ENCODE peak calls at places on chromosomes 2 and 18, in nine cellular contexts. One of them, this sample, is unnamed.

GRCh38 chr2:240018071-240018750 is 6.9 kb downstream of the NDUFA10 start:
- DNase-seq in IMR-90: no peak
- DNase-seq in GM12865: no peak
- DNase-seq in renal cortical epithelial cell: no peak
- DNase-seq in activated T-cell treated with anti-CD3 and anti-CD28 coated beads for 1 hour: no peak
- DNase-seq in kidney tubule cell: no peak
- DNase-seq in colonic mucosa: no peak
- DNase-seq in ACHN: no peak
- DNase-seq in NB4: no peak
- DNase-seq in this sample: no peak

GRCh38 chr18:78741381-78742340 is 238.0 kb upstream of the SALL3 start:
- DNase-seq in IMR-90: no peak
- DNase-seq in GM12865: no peak
- DNase-seq in renal cortical epithelial cell: no peak
- DNase-seq in activated T-cell treated with anti-CD3 and anti-CD28 coated beads for 1 hour: no peak
- DNase-seq in kidney tubule cell: no peak
- DNase-seq in colonic mucosa: no peak
- DNase-seq in ACHN: no peak
- DNase-seq in NB4: no peak
- DNase-seq in this sample: no peak

GRCh38 chr2:171160119-171160629 is 519 bp downstream of the TLK1 start:
- DNase-seq in IMR-90: peak
- DNase-seq in GM12865: peak
- DNase-seq in renal cortical epithelial cell: peak
- DNase-seq in activated T-cell treated with anti-CD3 and anti-CD28 coated beads for 1 hour: peak
- DNase-seq in kidney tubule cell: peak
- DNase-seq in colonic mucosa: peak
- DNase-seq in ACHN: peak
- DNase-seq in NB4: no peak
- DNase-seq in this sample: peak

GRCh38 chr2:230444832-230445231 is 28.8 kb downstream of the SP100 start:
- DNase-seq in IMR-90: no peak
- DNase-seq in GM12865: peak
- DNase-seq in renal cortical epithelial cell: no peak
- DNase-seq in activated T-cell treated with anti-CD3 and anti-CD28 coated beads for 1 hour: no peak
- DNase-seq in kidney tubule cell: no peak
- DNase-seq in colonic mucosa: no peak
- DNase-seq in ACHN: no peak
- DNase-seq in NB4: no peak
- DNase-seq in this sample: no peak

GRCh38 chr18:74836296-74837139 is 238.8 kb downstream of the ZNF407 start:
- DNase-seq in IMR-90: peak
- DNase-seq in GM12865: no peak
- DNase-seq in renal cortical epithelial cell: peak
- DNase-seq in activated T-cell treated with anti-CD3 and anti-CD28 coated beads for 1 hour: no peak
- DNase-seq in kidney tubule cell: peak
- DNase-seq in colonic mucosa: peak
- DNase-seq in ACHN: peak
- DNase-seq in NB4: no peak
- DNase-seq in this sample: peak

GRCh38 chr2:71380665-71381064 is 49.1 kb downstream of the ZNF638 start:
- DNase-seq in IMR-90: peak
- DNase-seq in GM12865: no peak
- DNase-seq in renal cortical epithelial cell: no peak
- DNase-seq in activated T-cell treated with anti-CD3 and anti-CD28 coated beads for 1 hour: no peak
- DNase-seq in kidney tubule cell: no peak
- DNase-seq in colonic mucosa: no peak
- DNase-seq in ACHN: no peak
- DNase-seq in NB4: no peak
- DNase-seq in this sample: no peak

GRCh38 chr2:108917078-108917440 is 72.0 kb downstream of the EDAR start:
- DNase-seq in IMR-90: peak
- DNase-seq in GM12865: no peak
- DNase-seq in renal cortical epithelial cell: no peak
- DNase-seq in activated T-cell treated with anti-CD3 and anti-CD28 coated beads for 1 hour: no peak
- DNase-seq in kidney tubule cell: no peak
- DNase-seq in colonic mucosa: peak
- DNase-seq in ACHN: no peak
- DNase-seq in NB4: peak
- DNase-seq in this sample: peak

GRCh38 chr2:10412380-10412779 is 35.7 kb downstream of the ODC1 start:
- DNase-seq in IMR-90: peak
- DNase-seq in GM12865: peak
- DNase-seq in renal cortical epithelial cell: no peak
- DNase-seq in activated T-cell treated with anti-CD3 and anti-CD28 coated beads for 1 hour: no peak
- DNase-seq in kidney tubule cell: peak
- DNase-seq in colonic mucosa: peak
- DNase-seq in ACHN: peak
- DNase-seq in NB4: peak
- DNase-seq in this sample: peak

GRCh38 chr18:54608008-54608642 is 17.1 kb downstream of the DYNAP start:
- DNase-seq in IMR-90: peak
- DNase-seq in GM12865: no peak
- DNase-seq in renal cortical epithelial cell: peak
- DNase-seq in activated T-cell treated with anti-CD3 and anti-CD28 coated beads for 1 hour: no peak
- DNase-seq in kidney tubule cell: peak
- DNase-seq in colonic mucosa: no peak
- DNase-seq in ACHN: peak
- DNase-seq in NB4: peak
- DNase-seq in this sample: no peak

GRCh38 chr2:10007921-10008808 is 35.2 kb upstream of the KLF11 start:
- DNase-seq in IMR-90: no peak
- DNase-seq in GM12865: no peak
- DNase-seq in renal cortical epithelial cell: no peak
- DNase-seq in activated T-cell treated with anti-CD3 and anti-CD28 coated beads for 1 hour: no peak
- DNase-seq in kidney tubule cell: no peak
- DNase-seq in colonic mucosa: no peak
- DNase-seq in ACHN: no peak
- DNase-seq in NB4: peak
- DNase-seq in this sample: no peak

GRCh38 chr2:220619525-220620267 is 952.4 kb downstream of the EPHA4 start:
- DNase-seq in IMR-90: peak
- DNase-seq in GM12865: no peak
- DNase-seq in renal cortical epithelial cell: peak
- DNase-seq in activated T-cell treated with anti-CD3 and anti-CD28 coated beads for 1 hour: no peak
- DNase-seq in kidney tubule cell: peak
- DNase-seq in colonic mucosa: peak
- DNase-seq in ACHN: no peak
- DNase-seq in NB4: no peak
- DNase-seq in this sample: no peak

GRCh38 chr2:138922973-138923563 is 142.9 kb upstream of the NXPH2 start:
- DNase-seq in IMR-90: no peak
- DNase-seq in GM12865: no peak
- DNase-seq in renal cortical epithelial cell: peak
- DNase-seq in activated T-cell treated with anti-CD3 and anti-CD28 coated beads for 1 hour: no peak
- DNase-seq in kidney tubule cell: peak
- DNase-seq in colonic mucosa: no peak
- DNase-seq in ACHN: peak
- DNase-seq in NB4: peak
- DNase-seq in this sample: peak

GRCh38 chr2:136238214-136238551 is 120.2 kb upstream of the CXCR4 start:
- DNase-seq in IMR-90: no peak
- DNase-seq in GM12865: no peak
- DNase-seq in renal cortical epithelial cell: peak
- DNase-seq in activated T-cell treated with anti-CD3 and anti-CD28 coated beads for 1 hour: no peak
- DNase-seq in kidney tubule cell: peak
- DNase-seq in colonic mucosa: no peak
- DNase-seq in ACHN: no peak
- DNase-seq in NB4: no peak
- DNase-seq in this sample: no peak

GRCh38 chr18:29154196-29154757 is 977.3 kb upstream of the CDH2 start:
- DNase-seq in IMR-90: peak
- DNase-seq in GM12865: no peak
- DNase-seq in renal cortical epithelial cell: peak
- DNase-seq in activated T-cell treated with anti-CD3 and anti-CD28 coated beads for 1 hour: no peak
- DNase-seq in kidney tubule cell: peak
- DNase-seq in colonic mucosa: no peak
- DNase-seq in ACHN: no peak
- DNase-seq in NB4: no peak
- DNase-seq in this sample: no peak

GRCh38 chr2:170822885-170823799 is 6.5 kb downstream of the GAD1 start:
- DNase-seq in IMR-90: no peak
- DNase-seq in GM12865: no peak
- DNase-seq in renal cortical epithelial cell: no peak
- DNase-seq in activated T-cell treated with anti-CD3 and anti-CD28 coated beads for 1 hour: no peak
- DNase-seq in kidney tubule cell: no peak
- DNase-seq in colonic mucosa: no peak
- DNase-seq in ACHN: peak
- DNase-seq in NB4: peak
- DNase-seq in this sample: no peak

GRCh38 chr2:74379851-74380789 is at the start of gene DCTN1:
- DNase-seq in IMR-90: peak
- DNase-seq in GM12865: peak
- DNase-seq in renal cortical epithelial cell: peak
- DNase-seq in activated T-cell treated with anti-CD3 and anti-CD28 coated beads for 1 hour: no peak
- DNase-seq in kidney tubule cell: peak
- DNase-seq in colonic mucosa: peak
- DNase-seq in ACHN: peak
- DNase-seq in NB4: no peak
- DNase-seq in this sample: peak

GRCh38 chr2:241070811-241071676 is 31.0 kb downstream of the MTERF4 start:
- DNase-seq in IMR-90: no peak
- DNase-seq in GM12865: no peak
- DNase-seq in renal cortical epithelial cell: no peak
- DNase-seq in activated T-cell treated with anti-CD3 and anti-CD28 coated beads for 1 hour: no peak
- DNase-seq in kidney tubule cell: no peak
- DNase-seq in colonic mucosa: no peak
- DNase-seq in ACHN: no peak
- DNase-seq in NB4: no peak
- DNase-seq in this sample: no peak

GRCh38 chr2:25042321-25043240 is 705 bp downstream of the EFR3B start:
- DNase-seq in IMR-90: peak
- DNase-seq in GM12865: peak
- DNase-seq in renal cortical epithelial cell: no peak
- DNase-seq in activated T-cell treated with anti-CD3 and anti-CD28 coated beads for 1 hour: no peak
- DNase-seq in kidney tubule cell: peak
- DNase-seq in colonic mucosa: peak
- DNase-seq in ACHN: peak
- DNase-seq in NB4: peak
- DNase-seq in this sample: peak

GRCh38 chr2:1873343-1873742 is 129.0 kb upstream of the PXDN start:
- DNase-seq in IMR-90: no peak
- DNase-seq in GM12865: no peak
- DNase-seq in renal cortical epithelial cell: no peak
- DNase-seq in activated T-cell treated with anti-CD3 and anti-CD28 coated beads for 1 hour: no peak
- DNase-seq in kidney tubule cell: no peak
- DNase-seq in colonic mucosa: no peak
- DNase-seq in ACHN: no peak
- DNase-seq in NB4: no peak
- DNase-seq in this sample: no peak

GRCh38 chr2:1234731-1235308 is 178.4 kb upstream of the TPO start:
- DNase-seq in IMR-90: peak
- DNase-seq in GM12865: no peak
- DNase-seq in renal cortical epithelial cell: peak
- DNase-seq in activated T-cell treated with anti-CD3 and anti-CD28 coated beads for 1 hour: no peak
- DNase-seq in kidney tubule cell: peak
- DNase-seq in colonic mucosa: no peak
- DNase-seq in ACHN: peak
- DNase-seq in NB4: no peak
- DNase-seq in this sample: no peak

GRCh38 chr18:67463829-67464228 is 52.7 kb downstream of the DSEL start:
- DNase-seq in IMR-90: no peak
- DNase-seq in GM12865: peak
- DNase-seq in renal cortical epithelial cell: peak
- DNase-seq in activated T-cell treated with anti-CD3 and anti-CD28 coated beads for 1 hour: no peak
- DNase-seq in kidney tubule cell: peak
- DNase-seq in colonic mucosa: no peak
- DNase-seq in ACHN: peak
- DNase-seq in NB4: peak
- DNase-seq in this sample: no peak

GRCh38 chr2:9165625-9166024 is 41.0 kb upstream of the ASAP2 start:
- DNase-seq in IMR-90: peak
- DNase-seq in GM12865: no peak
- DNase-seq in renal cortical epithelial cell: no peak
- DNase-seq in activated T-cell treated with anti-CD3 and anti-CD28 coated beads for 1 hour: no peak
- DNase-seq in kidney tubule cell: peak
- DNase-seq in colonic mucosa: no peak
- DNase-seq in ACHN: no peak
- DNase-seq in NB4: no peak
- DNase-seq in this sample: peak

GRCh38 chr2:121479882-121480522 is 50.7 kb upstream of the RNU4ATAC start:
- DNase-seq in IMR-90: no peak
- DNase-seq in GM12865: no peak
- DNase-seq in renal cortical epithelial cell: peak
- DNase-seq in activated T-cell treated with anti-CD3 and anti-CD28 coated beads for 1 hour: no peak
- DNase-seq in kidney tubule cell: peak
- DNase-seq in colonic mucosa: peak
- DNase-seq in ACHN: peak
- DNase-seq in NB4: peak
- DNase-seq in this sample: no peak

GRCh38 chr2:232336241-232336736 is 42.3 kb upstream of the ALPP start:
- DNase-seq in IMR-90: no peak
- DNase-seq in GM12865: no peak
- DNase-seq in renal cortical epithelial cell: no peak
- DNase-seq in activated T-cell treated with anti-CD3 and anti-CD28 coated beads for 1 hour: no peak
- DNase-seq in kidney tubule cell: no peak
- DNase-seq in colonic mucosa: no peak
- DNase-seq in ACHN: no peak
- DNase-seq in NB4: no peak
- DNase-seq in this sample: no peak

GRCh38 chr2:119264781-119265692 is 41.4 kb downstream of the STEAP3 start:
- DNase-seq in IMR-90: peak
- DNase-seq in GM12865: peak
- DNase-seq in renal cortical epithelial cell: peak
- DNase-seq in activated T-cell treated with anti-CD3 and anti-CD28 coated beads for 1 hour: no peak
- DNase-seq in kidney tubule cell: peak
- DNase-seq in colonic mucosa: peak
- DNase-seq in ACHN: peak
- DNase-seq in NB4: peak
- DNase-seq in this sample: peak

GRCh38 chr18:48885266-48885950 is 65.4 kb downstream of the SMAD7 start:
- DNase-seq in IMR-90: no peak
- DNase-seq in GM12865: no peak
- DNase-seq in renal cortical epithelial cell: no peak
- DNase-seq in activated T-cell treated with anti-CD3 and anti-CD28 coated beads for 1 hour: no peak
- DNase-seq in kidney tubule cell: no peak
- DNase-seq in colonic mucosa: no peak
- DNase-seq in ACHN: no peak
- DNase-seq in NB4: no peak
- DNase-seq in this sample: no peak

GRCh38 chr18:45166341-45167108 is 448.8 kb upstream of the SLC14A2 start:
- DNase-seq in IMR-90: peak
- DNase-seq in GM12865: no peak
- DNase-seq in renal cortical epithelial cell: peak
- DNase-seq in activated T-cell treated with anti-CD3 and anti-CD28 coated beads for 1 hour: no peak
- DNase-seq in kidney tubule cell: peak
- DNase-seq in colonic mucosa: peak
- DNase-seq in ACHN: no peak
- DNase-seq in NB4: no peak
- DNase-seq in this sample: peak

GRCh38 chr2:43319541-43319940 is 93.1 kb upstream of the ZFP36L2 start:
- DNase-seq in IMR-90: peak
- DNase-seq in GM12865: no peak
- DNase-seq in renal cortical epithelial cell: no peak
- DNase-seq in activated T-cell treated with anti-CD3 and anti-CD28 coated beads for 1 hour: no peak
- DNase-seq in kidney tubule cell: no peak
- DNase-seq in colonic mucosa: no peak
- DNase-seq in ACHN: no peak
- DNase-seq in NB4: no peak
- DNase-seq in this sample: no peak

GRCh38 chr2:127175821-127176354 is 44.2 kb downstream of the CYP27C1 start:
- DNase-seq in IMR-90: peak
- DNase-seq in GM12865: no peak
- DNase-seq in renal cortical epithelial cell: peak
- DNase-seq in activated T-cell treated with anti-CD3 and anti-CD28 coated beads for 1 hour: no peak
- DNase-seq in kidney tubule cell: peak
- DNase-seq in colonic mucosa: peak
- DNase-seq in ACHN: no peak
- DNase-seq in NB4: no peak
- DNase-seq in this sample: no peak

GRCh38 chr2:21039080-21039556 is 4.8 kb downstream of the APOB start:
- DNase-seq in IMR-90: no peak
- DNase-seq in GM12865: no peak
- DNase-seq in renal cortical epithelial cell: no peak
- DNase-seq in activated T-cell treated with anti-CD3 and anti-CD28 coated beads for 1 hour: no peak
- DNase-seq in kidney tubule cell: no peak
- DNase-seq in colonic mucosa: no peak
- DNase-seq in ACHN: no peak
- DNase-seq in NB4: no peak
- DNase-seq in this sample: no peak

GRCh38 chr18:63924551-63924950 is 16.8 kb downstream of the SERPINB10 start:
- DNase-seq in IMR-90: peak
- DNase-seq in GM12865: no peak
- DNase-seq in renal cortical epithelial cell: no peak
- DNase-seq in activated T-cell treated with anti-CD3 and anti-CD28 coated beads for 1 hour: no peak
- DNase-seq in kidney tubule cell: no peak
- DNase-seq in colonic mucosa: no peak
- DNase-seq in ACHN: no peak
- DNase-seq in NB4: no peak
- DNase-seq in this sample: peak